ENCODE peak calls at places on chromosome 13, in eight cellular contexts. M is IMR-90, S is heart left ventricle, E is thoracic aorta, P is OCI-LY7, A is A549, L is K562, Z is GM23338. G is an unnamed sample. For H3K4me1, the result is how much of the 10 kb centered on the place peaks cover.

GRCh38 chr13:24900507-24900906 is 136.5 kb downstream of the RNF17 start:
- DNase-seq in M (no peak), Z (no peak), L (no peak), A (no peak), P (peak), E (no peak), S (no peak), G (no peak)

GRCh38 chr13:37995052-37995451 is 125.5 kb upstream of the TRPC4 start:
- DNase-seq in Z (peak), S (no peak), P (no peak), A (no peak), E (no peak), L (no peak), M (peak), G (no peak)

GRCh38 chr13:28657784-28658538 is 969 bp upstream of the POMP start:
- DNase-seq in M (peak), Z (no peak), L (peak), P (peak), E (no peak), A (no peak), S (no peak), G (no peak)

GRCh38 chr13:91955546-91956355 is 557.3 kb downstream of the GPC5 start:
- DNase-seq in A (no peak), P (no peak), L (no peak), Z (peak), E (no peak), S (no peak), M (no peak), G (no peak)

GRCh38 chr13:80213201-80213600 is 127.7 kb downstream of the SPRY2 start:
- DNase-seq in L (no peak), M (no peak), A (no peak), P (no peak), Z (no peak), E (no peak), S (no peak), G (no peak)

GRCh38 chr13:36480726-36481485 is 48.6 kb downstream of the CCNA1 start:
- DNase-seq in Z (no peak), S (no peak), E (no peak), P (no peak), M (no peak), L (no peak), A (no peak), G (no peak)

GRCh38 chr13:105971720-105972119 is 563.7 kb downstream of the EFNB2 start:
- DNase-seq in S (no peak), L (no peak), A (no peak), M (no peak), P (no peak), E (no peak), Z (no peak), G (no peak)

GRCh38 chr13:106593131-106593530 is 25.2 kb upstream of the ARGLU1 start:
- DNase-seq in Z (no peak), L (no peak), P (no peak), A (no peak), E (no peak), M (no peak), S (no peak), G (no peak)

GRCh38 chr13:59566544-59566943 is 597.2 kb downstream of the DIAPH3 start:
- DNase-seq in L (no peak), P (no peak), S (no peak), E (no peak), A (no peak), Z (no peak), M (no peak), G (no peak)

GRCh38 chr13:23289917-23290357 is 109.2 kb downstream of the SGCG start:
- DNase-seq in S (peak), Z (no peak), M (peak), E (no peak), L (no peak), P (no peak), A (no peak), G (no peak)

GRCh38 chr13:31029129-31029528 is 96.7 kb downstream of the TEX26 start:
- DNase-seq in M (no peak), Z (no peak), E (no peak), A (no peak), L (no peak), P (no peak), S (no peak), G (no peak)

GRCh38 chr13:101535192-101535746 is 82.8 kb downstream of the ITGBL1 start:
- DNase-seq in A (no peak), M (peak), E (no peak), S (no peak), P (no peak), Z (no peak), L (no peak), G (no peak)

GRCh38 chr13:48278806-48279205 is 24.7 kb upstream of the RB1 start:
- DNase-seq in L (no peak), S (no peak), M (no peak), E (no peak), A (no peak), P (no peak), Z (no peak), G (no peak)

GRCh38 chr13:49220035-49220855 is at the start of gene MLNR:
- DNase-seq in M (no peak), S (no peak), L (peak), E (no peak), Z (peak), P (no peak), A (peak), G (peak)

GRCh38 chr13:33649212-33649917 is 168.6 kb upstream of the RFC3 start:
- DNase-seq in S (no peak), Z (no peak), M (peak), L (no peak), A (no peak), E (no peak), P (no peak), G (no peak)

GRCh38 chr13:45341799-45342584 is 1.0 kb upstream of the TPT1 start:
- DNase-seq in M (no peak), L (no peak), E (peak), Z (no peak), A (no peak), S (no peak), P (no peak), G (no peak)

GRCh38 chr13:102401305-102401704 is 543 bp downstream of the FGF14 start:
- DNase-seq in M (no peak), P (no peak), E (no peak), L (no peak), Z (no peak), A (no peak), S (no peak), G (no peak)

GRCh38 chr13:112683581-112683980 is 6.3 kb upstream of the ATP11A start:
- DNase-seq in L (no peak), A (no peak), S (no peak), Z (no peak), M (no peak), E (no peak), P (no peak), G (no peak)

GRCh38 chr13:73715114-73715909 is 418.9 kb downstream of the KLF12 start:
- DNase-seq in S (no peak), A (no peak), L (no peak), P (no peak), M (no peak), Z (no peak), E (no peak), G (no peak)

GRCh38 chr13:67133476-67133875 is 96.7 kb downstream of the PCDH9 start:
- DNase-seq in E (no peak), M (peak), Z (no peak), P (no peak), L (no peak), A (no peak), S (no peak), G (no peak)

GRCh38 chr13:79056706-79057105 is 349.3 kb downstream of the RBM26 start:
- DNase-seq in S (no peak), M (no peak), Z (peak), A (no peak), L (no peak), E (no peak), P (no peak), G (no peak)

GRCh38 chr13:92843549-92843948 is 383.1 kb upstream of the GPC6 start:
- DNase-seq in P (no peak), S (no peak), M (peak), E (no peak), A (no peak), L (no peak), Z (no peak), G (no peak)

GRCh38 chr13:99974939-99975561 is 3.5 kb upstream of the ZIC5 start:
- DNase-seq in P (no peak), S (no peak), A (no peak), L (no peak), E (no peak), M (no peak), Z (peak), G (no peak)

GRCh38 chr13:75739244-75739868 is 103.2 kb downstream of the LMO7 start:
- DNase-seq in M (peak), S (no peak), Z (no peak), E (no peak), L (no peak), A (no peak), P (no peak), G (no peak)
- H3K27ac ChIP-seq in M (peak), S (no peak), Z (no peak), E (no peak), L (no peak), A (no peak), P (no peak), G (no peak)

GRCh38 chr13:51370811-51371210 is 31.3 kb downstream of the SERPINE3 start:
- DNase-seq in E (no peak), A (no peak), S (no peak), L (no peak), Z (no peak), M (no peak), P (no peak), G (no peak)
- TF ChIP-seq CTCF in E (no peak), A (no peak), S (no peak), L (no peak), Z (no peak), M (no peak), P (no peak), G (no peak)

GRCh38 chr13:29803221-29803620 is 47.2 kb downstream of the UBL3 start:
- DNase-seq in Z (no peak), S (no peak), M (no peak), A (no peak), E (no peak), P (no peak), L (no peak), G (no peak)

GRCh38 chr13:29808264-29808663 is 42.2 kb downstream of the UBL3 start:
- DNase-seq in L (no peak), M (no peak), E (no peak), Z (no peak), S (no peak), P (no peak), A (no peak), G (no peak)

GRCh38 chr13:29802621-29803020 is 47.8 kb downstream of the UBL3 start:
- DNase-seq in P (no peak), L (no peak), A (no peak), Z (no peak), S (no peak), E (no peak), M (peak), G (no peak)

GRCh38 chr13:29810145-29810742 is 40.2 kb downstream of the UBL3 start:
- DNase-seq in E (no peak), L (no peak), P (no peak), S (no peak), M (peak), A (no peak), Z (no peak), G (no peak)

GRCh38 chr13:29805994-29806748 is 44.2 kb downstream of the UBL3 start:
- DNase-seq in E (no peak), S (no peak), Z (no peak), A (no peak), P (no peak), L (no peak), M (no peak), G (no peak)
- H3K4me1 ChIP-seq in E (under half), S (under half), Z (under half), A (under half), P (under half), L (under half), M (under half), G (half or more)

GRCh38 chr13:44303681-44304432 is 69.8 kb upstream of the SERP2 start:
- DNase-seq in L (no peak), E (no peak), S (peak), Z (no peak), A (no peak), P (no peak), M (no peak), G (peak)

GRCh38 chr13:44304433-44304725 is 69.2 kb upstream of the SERP2 start:
- DNase-seq in A (no peak), P (no peak), S (no peak), M (no peak), L (no peak), E (no peak), Z (no peak), G (no peak)

GRCh38 chr13:44302233-44302632 is 71.4 kb upstream of the SERP2 start:
- DNase-seq in S (no peak), M (no peak), A (no peak), Z (no peak), E (no peak), L (no peak), P (no peak), G (no peak)

GRCh38 chr13:44301639-44302015 is 72.0 kb upstream of the SERP2 start:
- DNase-seq in M (no peak), A (no peak), L (no peak), S (no peak), Z (no peak), P (no peak), E (no peak), G (no peak)

DNA sequence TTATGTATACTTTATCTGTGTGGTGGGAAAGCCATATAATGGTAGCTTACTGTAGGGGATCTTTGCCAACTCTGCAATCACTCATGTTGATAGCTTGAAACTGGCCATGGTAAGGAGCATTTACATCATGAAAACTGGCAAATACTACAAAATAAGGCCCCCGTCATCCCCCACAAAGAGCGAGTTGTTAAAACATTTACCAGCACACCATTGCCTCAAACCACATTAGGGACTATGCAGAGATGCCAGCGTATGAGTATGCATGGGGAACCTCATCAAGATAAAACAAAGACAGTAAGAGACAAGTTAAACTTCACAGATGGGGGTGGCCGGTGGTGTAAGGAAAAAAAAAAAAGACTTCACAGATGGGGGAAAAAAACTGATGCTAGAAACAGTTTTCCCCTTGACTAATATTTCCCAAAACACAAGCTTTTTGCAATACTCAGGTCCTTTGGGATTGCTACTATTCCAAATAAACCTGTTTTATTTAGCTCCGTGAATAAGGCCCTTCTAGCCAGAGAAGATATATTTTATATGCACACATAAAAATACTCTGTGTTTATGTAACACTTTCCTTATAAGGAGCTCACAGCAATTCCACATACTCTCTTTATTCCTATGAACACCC is 70.6 kb upstream of the SERP2 start:
- DNase-seq in E (no peak), M (peak), L (no peak), P (no peak), S (no peak), A (no peak), Z (no peak), G (no peak)
- H3K27ac ChIP-seq in E (peak), M (no peak), L (no peak), P (no peak), S (peak), A (peak), Z (no peak), G (peak)

GRCh38 chr13:84433024-84433423 is 550.8 kb upstream of the SLITRK1 start:
- DNase-seq in M (peak), P (no peak), S (no peak), Z (no peak), E (no peak), A (no peak), L (no peak), G (no peak)

GRCh38 chr13:84430441-84430840 is 548.2 kb upstream of the SLITRK1 start:
- DNase-seq in Z (no peak), A (no peak), M (peak), E (no peak), L (no peak), P (no peak), S (no peak), G (no peak)

GRCh38 chr13:84430015-84430414 is 547.7 kb upstream of the SLITRK1 start:
- DNase-seq in M (peak), Z (no peak), L (no peak), E (no peak), P (no peak), A (no peak), S (no peak), G (no peak)

DNA sequence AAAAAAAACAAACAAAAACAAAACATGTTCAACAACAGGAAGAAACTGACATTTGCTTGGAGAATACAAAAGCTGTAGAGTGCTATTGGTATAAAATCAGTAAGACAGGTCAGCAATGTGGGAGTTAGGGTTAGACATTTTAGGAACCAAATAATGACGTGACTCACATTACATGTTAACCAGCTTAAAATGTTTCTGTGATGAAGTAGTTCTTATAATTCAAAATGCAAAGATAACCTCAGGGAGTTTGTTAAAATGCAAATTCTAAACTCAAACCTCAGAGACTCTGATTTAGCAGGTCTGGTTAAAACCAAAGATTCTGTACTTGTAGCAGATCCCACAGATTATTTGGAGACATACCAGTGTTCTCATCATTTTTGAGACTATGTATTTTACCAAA is 549.4 kb upstream of the SLITRK1 start:
- DNase-seq in P (no peak), L (no peak), M (peak), A (no peak), S (no peak), Z (no peak), E (no peak), G (no peak)
- TF ChIP-seq CTCF in P (no peak), L (no peak), M (no peak), A (no peak), S (no peak), Z (no peak), E (no peak), G (no peak)

DNA sequence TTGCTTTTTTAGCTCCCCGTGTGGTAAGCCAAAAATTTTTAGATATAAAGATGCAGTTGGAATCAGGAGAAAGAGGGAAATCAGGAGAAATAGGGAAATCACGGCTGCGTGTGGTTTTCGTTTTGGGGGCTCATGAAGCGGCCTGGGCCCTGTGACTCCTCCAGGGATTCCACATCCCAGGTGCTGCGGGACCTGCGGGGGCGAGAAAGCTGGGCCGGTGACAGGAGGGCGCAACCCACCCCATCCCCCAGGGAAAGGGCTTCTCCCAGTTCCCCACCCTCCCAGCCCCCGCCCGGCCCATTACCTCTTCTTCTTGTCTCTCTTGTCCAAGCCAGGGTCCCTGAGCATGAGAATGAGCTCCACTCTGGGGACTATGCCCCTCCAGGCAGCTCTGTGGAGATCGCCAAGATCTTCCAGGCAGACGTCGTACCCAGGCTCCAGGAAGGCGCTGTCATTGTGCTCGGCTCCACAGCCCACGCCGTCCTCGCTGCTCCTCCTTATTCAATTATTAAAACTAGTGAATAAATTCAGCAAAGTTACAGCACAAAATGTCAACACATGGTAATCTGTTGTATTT is 111.0 kb downstream of the MRPL57 start:
- DNase-seq in E (no peak), L (no peak), M (no peak), P (no peak), A (no peak), Z (peak), S (no peak), G (no peak)
- H3K4me1 ChIP-seq in E (under half), L (under half), M (under half), P (under half), A (under half), Z (under half), S (under half), G (under half)

GRCh38 chr13:41589434-41589833 is 132.1 kb downstream of the RGCC start:
- DNase-seq in M (no peak), Z (no peak), A (no peak), S (no peak), E (no peak), L (no peak), P (no peak), G (no peak)

GRCh38 chr13:41587490-41587889 is 130.1 kb downstream of the RGCC start:
- DNase-seq in A (no peak), S (no peak), E (no peak), Z (peak), M (no peak), P (peak), L (no peak), G (no peak)

GRCh38 chr13:41588899-41589298 is 131.5 kb downstream of the RGCC start:
- DNase-seq in Z (peak), P (no peak), E (no peak), S (no peak), A (peak), L (peak), M (peak), G (no peak)

GRCh38 chr13:41590122-41590521 is 132.8 kb downstream of the RGCC start:
- DNase-seq in S (no peak), M (no peak), A (no peak), Z (no peak), L (peak), E (no peak), P (no peak), G (no peak)

GRCh38 chr13:41590643-41591042 is 133.3 kb downstream of the RGCC start:
- DNase-seq in P (peak), E (no peak), M (no peak), A (no peak), S (no peak), Z (no peak), L (no peak), G (no peak)
- H3K27ac ChIP-seq in P (peak), E (no peak), M (peak), A (no peak), S (no peak), Z (no peak), L (no peak), G (no peak)

DNA sequence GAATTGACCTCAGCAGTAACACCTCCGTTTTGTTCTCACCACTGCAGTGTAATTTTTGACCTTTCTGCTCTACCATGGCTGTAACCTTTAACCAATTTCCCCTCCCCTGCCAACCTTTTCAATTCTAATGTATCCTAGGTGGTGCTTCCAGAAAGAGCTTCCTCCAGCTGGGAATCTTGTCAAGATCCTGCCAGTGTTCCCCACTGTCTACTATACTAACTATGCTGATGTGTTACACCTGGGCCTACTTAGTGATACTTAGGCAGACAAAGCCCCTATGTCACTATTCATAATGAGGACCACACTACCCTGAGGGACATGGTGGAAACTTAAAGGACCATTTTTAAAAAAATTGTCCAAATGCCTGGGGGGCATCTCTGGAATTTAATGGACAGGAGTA is 41.0 kb downstream of the MBNL2 start:
- DNase-seq in E (no peak), P (no peak), S (no peak), Z (no peak), A (no peak), M (no peak), L (no peak), G (no peak)
- TF ChIP-seq CTCF in E (no peak), P (no peak), S (no peak), Z (no peak), A (no peak), M (no peak), L (no peak), G (no peak)

G was measured in heart right ventricle.